ENCODE peak calls at places on chromosomes 3 and 15, in seven cellular contexts. One of them, this sample, is unnamed.

GRCh38 chr3:98741121-98741716 is 21.9 kb upstream of the ST3GAL6 start:
- DNase-seq in AG04450: no peak
- DNase-seq in heart right ventricle: no peak
- DNase-seq in astrocyte: peak
- DNase-seq in fibroblast of mammary gland: no peak
- DNase-seq in Panc1: no peak
- DNase-seq in thyroid gland: no peak
- DNase-seq in this sample: peak

GRCh38 chr3:60076307-60076706 is 1026.5 kb upstream of the CFAP20DC start:
- DNase-seq in AG04450: no peak
- DNase-seq in astrocyte: peak
- DNase-seq in fibroblast of mammary gland: no peak
- DNase-seq in heart right ventricle: no peak
- DNase-seq in thyroid gland: no peak
- DNase-seq in Panc1: no peak
- DNase-seq in this sample: no peak

GRCh38 chr3:195197764-195198423 is 73.1 kb downstream of the XXYLT1 start:
- DNase-seq in fibroblast of mammary gland: peak
- DNase-seq in astrocyte: peak
- DNase-seq in AG04450: no peak
- DNase-seq in Panc1: no peak
- DNase-seq in heart right ventricle: no peak
- DNase-seq in thyroid gland: no peak
- DNase-seq in this sample: no peak

GRCh38 chr3:114409291-114409690 is 115.5 kb downstream of the TIGIT start:
- DNase-seq in AG04450: no peak
- DNase-seq in heart right ventricle: no peak
- DNase-seq in astrocyte: peak
- DNase-seq in thyroid gland: peak
- DNase-seq in fibroblast of mammary gland: no peak
- DNase-seq in Panc1: no peak
- DNase-seq in this sample: no peak

GRCh38 chr15:69637818-69638217 is 185.2 kb downstream of the RPLP1 start:
- DNase-seq in astrocyte: no peak
- DNase-seq in fibroblast of mammary gland: no peak
- DNase-seq in thyroid gland: no peak
- DNase-seq in AG04450: no peak
- DNase-seq in Panc1: no peak
- DNase-seq in heart right ventricle: no peak
- DNase-seq in this sample: no peak

GRCh38 chr15:90981681-90982080 is 12.7 kb downstream of the PRC1 start:
- DNase-seq in AG04450: no peak
- DNase-seq in astrocyte: no peak
- DNase-seq in Panc1: no peak
- DNase-seq in thyroid gland: no peak
- DNase-seq in heart right ventricle: no peak
- DNase-seq in fibroblast of mammary gland: no peak
- DNase-seq in this sample: no peak

GRCh38 chr15:75921732-75922703 is 18.3 kb downstream of the FBXO22 start:
- DNase-seq in AG04450: no peak
- DNase-seq in astrocyte: peak
- DNase-seq in Panc1: no peak
- DNase-seq in thyroid gland: no peak
- DNase-seq in fibroblast of mammary gland: peak
- DNase-seq in heart right ventricle: no peak
- DNase-seq in this sample: peak

GRCh38 chr3:173819368-173819767 is 421.8 kb downstream of the NLGN1 start:
- DNase-seq in AG04450: no peak
- DNase-seq in thyroid gland: no peak
- DNase-seq in astrocyte: no peak
- DNase-seq in Panc1: no peak
- DNase-seq in heart right ventricle: no peak
- DNase-seq in fibroblast of mammary gland: no peak
- DNase-seq in this sample: no peak

GRCh38 chr15:65060641-65061397 is 7.0 kb downstream of the RASL12 start:
- DNase-seq in Panc1: no peak
- DNase-seq in heart right ventricle: peak
- DNase-seq in thyroid gland: no peak
- DNase-seq in fibroblast of mammary gland: no peak
- DNase-seq in astrocyte: no peak
- DNase-seq in AG04450: no peak
- DNase-seq in this sample: no peak

GRCh38 chr3:107488942-107489341 is 33.8 kb upstream of the BBX start:
- DNase-seq in Panc1: no peak
- DNase-seq in astrocyte: no peak
- DNase-seq in heart right ventricle: no peak
- DNase-seq in fibroblast of mammary gland: peak
- DNase-seq in AG04450: no peak
- DNase-seq in thyroid gland: no peak
- DNase-seq in this sample: no peak

GRCh38 chr15:98596885-98597343 is 51.4 kb upstream of the IGF1R start:
- DNase-seq in Panc1: no peak
- DNase-seq in AG04450: no peak
- DNase-seq in astrocyte: no peak
- DNase-seq in thyroid gland: no peak
- DNase-seq in heart right ventricle: no peak
- DNase-seq in fibroblast of mammary gland: no peak
- DNase-seq in this sample: peak

GRCh38 chr3:44289882-44290462 is 48.3 kb downstream of the TOPAZ1 start:
- DNase-seq in fibroblast of mammary gland: no peak
- DNase-seq in Panc1: no peak
- DNase-seq in heart right ventricle: no peak
- DNase-seq in thyroid gland: no peak
- DNase-seq in AG04450: no peak
- DNase-seq in astrocyte: no peak
- DNase-seq in this sample: no peak

GRCh38 chr3:112781611-112782010 is 65.1 kb downstream of the CD200R1L start:
- DNase-seq in AG04450: no peak
- DNase-seq in thyroid gland: no peak
- DNase-seq in heart right ventricle: no peak
- DNase-seq in astrocyte: peak
- DNase-seq in fibroblast of mammary gland: no peak
- DNase-seq in Panc1: no peak
- DNase-seq in this sample: no peak

GRCh38 chr3:152638707-152639450 is 196.1 kb upstream of the P2RY1 start:
- DNase-seq in thyroid gland: no peak
- DNase-seq in fibroblast of mammary gland: peak
- DNase-seq in heart right ventricle: no peak
- DNase-seq in Panc1: no peak
- DNase-seq in AG04450: no peak
- DNase-seq in astrocyte: peak
- DNase-seq in this sample: no peak

GRCh38 chr3:197103766-197104165 is 74.1 kb upstream of the MELTF start:
- DNase-seq in fibroblast of mammary gland: peak
- DNase-seq in AG04450: peak
- DNase-seq in Panc1: no peak
- DNase-seq in astrocyte: peak
- DNase-seq in heart right ventricle: no peak
- DNase-seq in thyroid gland: no peak
- DNase-seq in this sample: no peak

GRCh38 chr3:136142592-136142991 is 53.5 kb downstream of the MSL2 start:
- DNase-seq in astrocyte: peak
- DNase-seq in fibroblast of mammary gland: peak
- DNase-seq in thyroid gland: no peak
- DNase-seq in AG04450: peak
- DNase-seq in heart right ventricle: no peak
- DNase-seq in Panc1: peak
- DNase-seq in this sample: peak

GRCh38 chr15:64634576-64635485 is 140.6 kb downstream of the RBPMS2 start:
- DNase-seq in AG04450: no peak
- DNase-seq in astrocyte: peak
- DNase-seq in thyroid gland: no peak
- DNase-seq in Panc1: no peak
- DNase-seq in fibroblast of mammary gland: no peak
- DNase-seq in heart right ventricle: no peak
- DNase-seq in this sample: no peak

GRCh38 chr3:73041537-73041936 is 19.9 kb upstream of the EBLN2 start:
- DNase-seq in AG04450: no peak
- DNase-seq in Panc1: no peak
- DNase-seq in astrocyte: no peak
- DNase-seq in fibroblast of mammary gland: no peak
- DNase-seq in thyroid gland: peak
- DNase-seq in heart right ventricle: no peak
- DNase-seq in this sample: no peak

GRCh38 chr3:2896281-2896967 is 213.8 kb downstream of the IL5RA start:
- DNase-seq in Panc1: no peak
- DNase-seq in thyroid gland: no peak
- DNase-seq in AG04450: no peak
- DNase-seq in fibroblast of mammary gland: no peak
- DNase-seq in astrocyte: no peak
- DNase-seq in heart right ventricle: no peak
- DNase-seq in this sample: no peak

GRCh38 chr15:66729339-66729951 is 27.4 kb downstream of the SMAD6 start:
- DNase-seq in AG04450: no peak
- DNase-seq in fibroblast of mammary gland: no peak
- DNase-seq in heart right ventricle: no peak
- DNase-seq in astrocyte: peak
- DNase-seq in thyroid gland: peak
- DNase-seq in Panc1: no peak
- DNase-seq in this sample: no peak

GRCh38 chr15:96849501-96849900 is 519.0 kb downstream of the NR2F2 start:
- DNase-seq in AG04450: peak
- DNase-seq in astrocyte: peak
- DNase-seq in heart right ventricle: no peak
- DNase-seq in fibroblast of mammary gland: peak
- DNase-seq in Panc1: no peak
- DNase-seq in thyroid gland: no peak
- DNase-seq in this sample: peak

GRCh38 chr15:80418892-80419537 is 14.8 kb downstream of the ARNT2 start:
- DNase-seq in thyroid gland: peak
- DNase-seq in AG04450: peak
- DNase-seq in heart right ventricle: no peak
- DNase-seq in astrocyte: peak
- DNase-seq in fibroblast of mammary gland: peak
- DNase-seq in Panc1: no peak
- DNase-seq in this sample: peak

GRCh38 chr15:71314956-71315537 is 199.8 kb downstream of the THSD4 start:
- DNase-seq in fibroblast of mammary gland: no peak
- DNase-seq in heart right ventricle: no peak
- DNase-seq in thyroid gland: no peak
- DNase-seq in Panc1: no peak
- DNase-seq in astrocyte: no peak
- DNase-seq in AG04450: no peak
- DNase-seq in this sample: no peak

GRCh38 chr3:13348671-13349396 is 71.3 kb downstream of the NUP210 start:
- DNase-seq in thyroid gland: no peak
- DNase-seq in heart right ventricle: no peak
- DNase-seq in fibroblast of mammary gland: no peak
- DNase-seq in AG04450: no peak
- DNase-seq in astrocyte: no peak
- DNase-seq in Panc1: no peak
- DNase-seq in this sample: no peak

GRCh38 chr3:4836516-4836915 is 142.7 kb upstream of the BHLHE40 start:
- DNase-seq in fibroblast of mammary gland: no peak
- DNase-seq in thyroid gland: no peak
- DNase-seq in astrocyte: no peak
- DNase-seq in heart right ventricle: no peak
- DNase-seq in AG04450: no peak
- DNase-seq in Panc1: no peak
- DNase-seq in this sample: no peak

GRCh38 chr3:2098398-2099027 is at the start of gene CNTN4:
- DNase-seq in fibroblast of mammary gland: no peak
- DNase-seq in heart right ventricle: peak
- DNase-seq in AG04450: no peak
- DNase-seq in astrocyte: no peak
- DNase-seq in thyroid gland: peak
- DNase-seq in Panc1: no peak
- DNase-seq in this sample: peak

DNA sequence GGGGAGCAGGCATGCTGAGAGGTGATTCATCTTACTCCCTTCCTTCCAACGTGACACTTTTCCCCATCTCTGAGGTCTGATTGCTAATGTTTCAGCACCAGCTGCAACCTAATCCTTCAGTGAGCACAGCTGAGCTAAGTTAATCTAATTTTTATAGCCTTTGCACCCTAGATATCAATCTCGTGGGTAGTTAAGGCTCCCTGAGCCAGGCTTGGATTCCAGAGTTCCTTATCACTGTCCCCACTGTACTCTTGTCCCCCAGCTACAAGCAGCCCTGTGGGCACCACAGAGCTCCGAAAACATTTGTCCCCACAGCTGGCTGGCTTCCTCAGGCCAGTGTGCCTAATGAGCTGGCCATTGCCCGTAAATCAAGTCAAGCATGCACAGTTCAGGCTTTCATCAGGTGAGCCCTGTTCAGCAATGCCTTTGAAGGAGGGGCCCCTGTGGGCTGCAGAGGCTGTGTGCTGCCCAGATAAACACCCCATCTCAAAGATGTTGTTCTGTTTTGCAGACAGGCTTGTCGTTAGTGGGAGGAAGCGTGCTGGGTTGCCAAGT is 376.9 kb upstream of the RASGRP1 start:
- DNase-seq in astrocyte: peak
- DNase-seq in heart right ventricle: no peak
- DNase-seq in AG04450: no peak
- DNase-seq in Panc1: no peak
- DNase-seq in fibroblast of mammary gland: peak
- DNase-seq in thyroid gland: no peak
- DNase-seq in this sample: no peak
- H3K4me3 ChIP-seq in astrocyte: no peak
- H3K4me3 ChIP-seq in heart right ventricle: no peak
- H3K4me3 ChIP-seq in AG04450: no peak
- H3K4me3 ChIP-seq in Panc1: no peak
- H3K4me3 ChIP-seq in fibroblast of mammary gland: no peak
- H3K4me3 ChIP-seq in thyroid gland: no peak
- H3K4me3 ChIP-seq in this sample: no peak

DNA sequence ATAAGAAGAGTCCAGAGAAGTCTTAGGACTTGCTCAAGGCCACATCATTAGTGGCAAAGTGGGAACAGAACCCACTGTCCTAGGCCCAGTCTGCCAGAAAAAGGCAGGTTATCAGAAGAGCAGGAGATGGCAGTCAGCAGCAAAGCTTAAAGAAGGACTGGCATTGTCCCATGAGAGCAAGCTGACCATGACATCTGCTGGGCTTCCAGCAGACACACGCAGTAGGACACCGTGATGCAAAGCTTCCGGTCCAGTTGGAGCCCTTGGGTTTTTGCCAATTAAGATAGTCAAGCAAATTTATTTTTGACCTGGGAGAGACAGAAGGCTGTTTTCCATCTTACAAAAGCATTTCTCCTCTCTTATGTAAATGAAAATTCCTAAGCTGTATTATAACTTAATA is 42.1 kb downstream of the ZBTB38 start:
- DNase-seq in heart right ventricle: no peak
- DNase-seq in astrocyte: peak
- DNase-seq in fibroblast of mammary gland: peak
- DNase-seq in thyroid gland: peak
- DNase-seq in Panc1: no peak
- DNase-seq in AG04450: no peak
- DNase-seq in this sample: peak
- H3K4me3 ChIP-seq in heart right ventricle: no peak
- H3K4me3 ChIP-seq in astrocyte: no peak
- H3K4me3 ChIP-seq in fibroblast of mammary gland: no peak
- H3K4me3 ChIP-seq in thyroid gland: no peak
- H3K4me3 ChIP-seq in Panc1: no peak
- H3K4me3 ChIP-seq in AG04450: no peak
- H3K4me3 ChIP-seq in this sample: no peak

GRCh38 chr15:95556866-95557225 is 773.7 kb upstream of the NR2F2 start:
- DNase-seq in Panc1: no peak
- DNase-seq in heart right ventricle: no peak
- DNase-seq in AG04450: no peak
- DNase-seq in astrocyte: peak
- DNase-seq in fibroblast of mammary gland: no peak
- DNase-seq in thyroid gland: no peak
- DNase-seq in this sample: no peak
- H3K4me3 ChIP-seq in Panc1: no peak
- H3K4me3 ChIP-seq in heart right ventricle: no peak
- H3K4me3 ChIP-seq in AG04450: no peak
- H3K4me3 ChIP-seq in astrocyte: peak
- H3K4me3 ChIP-seq in fibroblast of mammary gland: no peak
- H3K4me3 ChIP-seq in thyroid gland: no peak
- H3K4me3 ChIP-seq in this sample: no peak

GRCh38 chr15:100901702-100902435 is 17.3 kb upstream of the LRRK1 start:
- DNase-seq in astrocyte: no peak
- DNase-seq in AG04450: no peak
- DNase-seq in heart right ventricle: no peak
- DNase-seq in Panc1: no peak
- DNase-seq in thyroid gland: no peak
- DNase-seq in fibroblast of mammary gland: no peak
- DNase-seq in this sample: peak
- H3K4me3 ChIP-seq in astrocyte: no peak
- H3K4me3 ChIP-seq in AG04450: peak
- H3K4me3 ChIP-seq in heart right ventricle: no peak
- H3K4me3 ChIP-seq in Panc1: no peak
- H3K4me3 ChIP-seq in thyroid gland: no peak
- H3K4me3 ChIP-seq in fibroblast of mammary gland: peak
- H3K4me3 ChIP-seq in this sample: peak

This sample was measured in MG63.